ENCODE peak calls at places on chromosomes 4 and X, in seven cellular contexts. W is A673, L is cardiac muscle cell, I is GM06990, M is pancreas, S is MM.1S, E is transverse colon. Z is an unnamed sample.

GRCh38 chr4:113645771-113646455 is 115.6 kb downstream of the CAMK2D start:
- DNase-seq in M (peak; percentile 57), I (no peak), W (no peak), E (peak; percentile 61), S (no peak), L (no peak), Z (peak; percentile 37)

GRCh38 chrX:137430301-137430700 is 135.6 kb upstream of the ZIC3 start:
- DNase-seq in I (no peak), M (no peak), S (no peak), L (no peak), E (no peak), W (no peak), Z (no peak)

GRCh38 chr4:106273831-106274230 is 42.2 kb downstream of the TBCK start:
- DNase-seq in E (no peak), S (no peak), W (no peak), L (no peak), M (no peak), I (no peak), Z (no peak)

GRCh38 chr4:63717384-63717783 is 691.9 kb downstream of the TECRL start:
- DNase-seq in I (no peak), M (no peak), L (peak; percentile 11), W (peak; percentile 0), S (peak; percentile 35), E (no peak), Z (no peak)

GRCh38 chr4:74044676-74045075 is 6.2 kb upstream of the CXCL3 start:
- DNase-seq in E (no peak), I (no peak), S (no peak), L (no peak), M (no peak), W (no peak), Z (peak; percentile 47)

GRCh38 chr4:153151535-153152452 is 52.4 kb upstream of the TRIM2 start:
- DNase-seq in M (peak; percentile 92), I (peak; percentile 63), W (peak; percentile 88), E (peak; percentile 90), L (peak; percentile 75), S (no peak), Z (no peak)

GRCh38 chr4:2793578-2793919 is 664 bp downstream of the SH3BP2 start:
- DNase-seq in S (no peak), L (no peak), I (peak; percentile 14), W (peak; percentile 42), E (peak; percentile 54), M (no peak), Z (no peak)

GRCh38 chrX:48761674-48762471 is at the start of gene GLOD5:
- DNase-seq in I (no peak), E (peak; percentile 79), W (peak; percentile 5), L (peak; percentile 41), M (peak; percentile 53), S (peak; percentile 44), Z (no peak)

GRCh38 chr4:32499176-32499575 is 1779.0 kb downstream of the PCDH7 start:
- DNase-seq in E (no peak), M (no peak), I (no peak), W (no peak), S (no peak), L (no peak), Z (peak; percentile 99)

GRCh38 chr4:125181804-125182203 is 133.0 kb upstream of the FAT4 start:
- DNase-seq in S (no peak), W (no peak), L (no peak), M (no peak), I (no peak), E (no peak), Z (no peak)

GRCh38 chr4:153257151-153257620 is 52.9 kb downstream of the TRIM2 start:
- DNase-seq in I (no peak), L (peak; percentile 49), E (no peak), S (no peak), M (no peak), W (peak; percentile 89), Z (no peak)

GRCh38 chr4:27003602-27004238 is 143.1 kb downstream of the STIM2 start:
- DNase-seq in S (no peak), E (no peak), I (no peak), W (no peak), M (no peak), L (no peak), Z (no peak)

GRCh38 chr4:151786158-151786495 is 25.3 kb upstream of the GATB start:
- DNase-seq in W (no peak), E (no peak), I (no peak), M (no peak), S (no peak), L (no peak), Z (no peak)

GRCh38 chrX:49106930-49107329 is 16.6 kb downstream of the GPKOW start:
- DNase-seq in S (no peak), I (no peak), E (no peak), W (peak; percentile 47), L (peak; percentile 22), M (no peak), Z (peak; percentile 20)

GRCh38 chr4:120692964-120693363 is 229.6 kb downstream of the PRDM5 start:
- DNase-seq in L (no peak), W (peak; percentile 81), M (peak; percentile 18), E (peak; percentile 23), I (no peak), S (no peak), Z (peak; percentile 85)

GRCh38 chr4:165095291-165095690 is 17.4 kb downstream of the TMEM192 start:
- DNase-seq in I (no peak), E (no peak), W (no peak), S (no peak), M (no peak), L (no peak), Z (no peak)

GRCh38 chr4:95585016-95585695 is 36.4 kb upstream of the UNC5C start:
- DNase-seq in W (no peak), S (no peak), L (no peak), E (no peak), I (no peak), M (no peak), Z (no peak)

GRCh38 chr4:159204566-159204965 is 101.7 kb downstream of the RAPGEF2 start:
- DNase-seq in L (no peak), I (no peak), M (no peak), S (no peak), W (no peak), E (no peak), Z (no peak)

GRCh38 chr4:121125486-121125885 is 38.6 kb downstream of the TNIP3 start:
- DNase-seq in W (no peak), L (no peak), E (no peak), S (no peak), M (no peak), I (no peak), Z (no peak)

GRCh38 chr4:151674804-151675290 is 86.0 kb downstream of the GATB start:
- DNase-seq in E (peak; percentile 56), I (no peak), W (no peak), M (peak; percentile 50), L (peak; percentile 78), S (no peak), Z (no peak)

GRCh38 chr4:140567722-140568121 is 1.0 kb downstream of the UCP1 start:
- DNase-seq in M (peak; percentile 19), S (no peak), E (no peak), L (peak; percentile 59), I (no peak), W (peak; percentile 8), Z (no peak)

GRCh38 chr4:95547708-95548471 is 883 bp downstream of the UNC5C start:
- DNase-seq in S (no peak), W (no peak), I (peak; percentile 15), M (no peak), E (peak; percentile 13), L (peak; percentile 58), Z (no peak)

GRCh38 chrX:30246769-30247489 is at the start of gene MAGEB1:
- DNase-seq in W (peak; percentile 8), M (no peak), I (peak; percentile 38), E (no peak), L (no peak), S (no peak), Z (no peak)

GRCh38 chrX:56793533-56794320 is 64.7 kb downstream of the NBDY start:
- DNase-seq in L (no peak), E (peak; percentile 3), S (no peak), W (no peak), I (no peak), M (no peak), Z (no peak)

GRCh38 chr4:47562297-47562696 is 77.2 kb downstream of the ATP10D start:
- DNase-seq in I (no peak), S (no peak), M (no peak), L (no peak), E (no peak), W (no peak), Z (no peak)

GRCh38 chr4:68465058-68465457 is 17.8 kb downstream of the TMPRSS11E start:
- DNase-seq in L (no peak), W (no peak), M (no peak), E (no peak), I (no peak), S (no peak), Z (no peak)
- TF ChIP-seq CTCF in L (no peak), W (no peak), M (no peak), E (no peak), I (no peak), S (no peak), Z (no peak)

GRCh38 chr4:118730683-118731082 is 45.5 kb downstream of the METTL14 start:
- DNase-seq in M (no peak), I (no peak), W (no peak), E (no peak), S (no peak), L (no peak), Z (no peak)
- H3K4me3 ChIP-seq in M (no peak overlapping the region), I (no peak overlapping the region), W (no peak overlapping the region), E (no peak overlapping the region), S (no peak overlapping the region), L (no peak overlapping the region), Z (no peak overlapping the region)

DNA sequence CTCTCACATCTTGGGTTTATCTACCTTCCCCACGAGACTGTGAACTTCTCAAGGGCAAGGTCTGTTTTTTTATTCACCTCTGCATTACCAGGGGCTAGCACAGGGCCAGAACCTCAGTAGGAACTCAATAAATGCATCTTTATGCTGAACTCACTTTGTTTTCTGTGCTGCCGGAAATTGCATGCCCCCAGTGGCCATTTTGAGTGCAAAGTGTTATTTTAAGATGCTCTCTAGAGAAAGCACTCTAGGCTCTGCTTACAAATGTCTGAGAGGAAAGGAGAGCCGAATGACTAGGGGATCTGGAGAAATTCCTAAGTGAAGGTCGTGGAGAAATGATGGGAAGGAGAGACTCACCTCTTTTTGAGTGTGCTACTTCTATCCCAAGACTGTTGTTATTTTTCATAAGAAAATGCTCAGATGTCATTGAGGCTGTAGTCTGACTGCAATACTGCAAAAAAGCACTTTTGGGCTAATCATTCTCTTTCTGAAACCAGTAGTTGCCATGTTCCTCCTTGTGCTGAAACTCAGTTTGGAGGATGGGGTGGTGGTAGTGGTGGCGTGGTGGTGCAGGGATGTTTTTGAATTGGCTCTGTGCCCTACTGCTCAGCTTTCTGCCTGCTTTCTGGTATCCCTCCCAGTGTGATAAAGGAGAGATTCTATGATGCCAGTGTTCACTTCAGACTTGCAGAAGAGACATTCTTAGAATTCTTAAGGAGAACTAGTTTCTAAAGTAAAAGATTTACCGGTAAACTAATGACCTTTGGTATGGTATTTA is 41.3 kb downstream of the DOCK11 start:
- DNase-seq in M (no peak), L (peak; percentile 28), E (no peak), I (peak; percentile 56), S (peak; percentile 68), W (peak; percentile 42), Z (no peak)
- TF ChIP-seq CTCF in M (no peak), L (peak; percentile 53), E (no peak), I (peak; percentile 45), S (peak; percentile 54), W (peak; percentile 56), Z (peak; percentile 48)

GRCh38 chr4:78553526-78554060 is 2.0 kb downstream of the ANXA3 start:
- DNase-seq in M (no peak), S (no peak), E (no peak), I (no peak), L (no peak), W (no peak), Z (no peak)
- H3K4me3 ChIP-seq in M (no peak overlapping the region), S (no peak overlapping the region), E (no peak overlapping the region), I (no peak overlapping the region), L (no peak overlapping the region), W (no peak overlapping the region), Z (no peak overlapping the region)

Z was measured in epithelial cell of proximal tubule.